ENCODE peak calls at places on chromosomes 5 and 9, in ten cellular contexts. D is brain pericyte, U is H54, R is neural progenitor cell, H is retina, A is SW 1271, J is NCI-H2029 treated with DMSO at 0.1 percent for 48 hours, K is thyroid gland, E is GM06990, Z is ELR. S is an unnamed sample.

GRCh38 chr9:101737705-101738565 is 512 bp downstream of the GRIN3A start:
- DNase-seq in D (no peak), U (no peak), R (peak; percentile 77), H (peak; percentile 87), A (no peak), J (peak; percentile 10), K (no peak), E (no peak), Z (peak; percentile 12), S (no peak)

GRCh38 chr9:88460583-88461332 is 72.5 kb downstream of the SPIN1 start:
- DNase-seq in D (no peak), U (no peak), R (peak; percentile 79), H (peak; percentile 67), A (no peak), J (no peak), K (no peak), E (no peak), Z (peak; percentile 22), S (no peak)

GRCh38 chr5:60372786-60373185 is 327.2 kb downstream of the DEPDC1B start:
- DNase-seq in D (no peak), U (no peak), R (no peak), H (no peak), A (no peak), J (no peak), K (no peak), E (no peak), Z (no peak), S (no peak)

GRCh38 chr5:42950466-42951168 is 89.5 kb downstream of the ANXA2R start:
- DNase-seq in D (peak; percentile 85), U (peak; percentile 94), R (no peak), H (no peak), A (peak; percentile 77), J (peak; percentile 37), K (peak; percentile 29), E (no peak), Z (peak; percentile 100), S (peak; percentile 100)

GRCh38 chr5:80069918-80070318 is 34.8 kb downstream of the THBS4 start:
- DNase-seq in D (no peak), U (no peak), R (no peak), H (peak; percentile 18), A (no peak), J (no peak), K (no peak), E (no peak), Z (no peak), S (no peak)

GRCh38 chr9:129109504-129109903 is 1.1 kb downstream of the CRAT start:
- DNase-seq in D (no peak), U (no peak), R (peak; percentile 34), H (peak; percentile 11), A (no peak), J (no peak), K (peak; percentile 15), E (no peak), Z (peak; percentile 69), S (no peak)

GRCh38 chr9:109449036-109449798 is 48.9 kb downstream of the PTPN3 start:
- DNase-seq in D (no peak), U (no peak), R (no peak), H (no peak), A (no peak), J (no peak), K (no peak), E (no peak), Z (no peak), S (no peak)

GRCh38 chr5:163978897-163979296 is 473.5 kb downstream of the MAT2B start:
- DNase-seq in D (no peak), U (no peak), R (peak; percentile 24), H (no peak), A (no peak), J (no peak), K (no peak), E (no peak), Z (no peak), S (no peak)

GRCh38 chr5:150146862-150147579 is 8.6 kb downstream of the PDGFRB start:
- DNase-seq in D (no peak), U (no peak), R (no peak), H (peak; percentile 76), A (no peak), J (no peak), K (no peak), E (no peak), Z (no peak), S (no peak)

GRCh38 chr5:1409386-1410110 is 35.7 kb downstream of the SLC6A3 start:
- DNase-seq in D (no peak), U (peak; percentile 47), R (peak; percentile 83), H (no peak), A (no peak), J (no peak), K (no peak), E (no peak), Z (peak; percentile 7), S (no peak)

GRCh38 chr5:180670586-180671359 is 21.4 kb upstream of the FLT4 start:
- DNase-seq in D (no peak), U (no peak), R (peak; percentile 78), H (peak; percentile 48), A (peak; percentile 62), J (peak; percentile 69), K (peak; percentile 70), E (no peak), Z (peak; percentile 51), S (peak; percentile 52)